ENCODE peak calls at places on chromosomes 1 and 21, in four cellular contexts. N is HepG2, V is K562, W is GM12878. O is an unnamed sample.

GRCh38 chr1:39819091-39819812 is 30.6 kb upstream of the BMP8B start:
- DNase-seq in N (no peak), W (no peak), V (no peak), O (no peak)

GRCh38 chr21:36079010-36079649 is 9.3 kb downstream of the CBR1 start:
- DNase-seq in N (no peak), W (no peak), V (peak; percentile 36), O (no peak)

GRCh38 chr1:64229307-64229706 is 25.9 kb downstream of the UBE2U start:
- DNase-seq in V (no peak), W (no peak), N (no peak), O (no peak)

GRCh38 chr1:238916828-238917227 is 469.5 kb upstream of the CHRM3 start:
- DNase-seq in V (no peak), W (no peak), N (no peak), O (no peak)

GRCh38 chr1:209641216-209642181 is 10.7 kb downstream of the LAMB3 start:
- DNase-seq in N (no peak), V (no peak), W (no peak), O (no peak)

GRCh38 chr1:217018648-217019047 is 295.4 kb upstream of the ESRRG start:
- DNase-seq in N (no peak), W (no peak), V (no peak), O (no peak)

GRCh38 chr1:159009704-159010361 is at the start of gene IFI16:
- DNase-seq in N (no peak), V (no peak), W (peak; percentile 87), O (no peak)

GRCh38 chr1:105027838-105028471 is 1278.3 kb downstream of the AMY1C start:
- DNase-seq in N (no peak), V (no peak), W (no peak), O (peak; percentile 45)

GRCh38 chr1:188986751-188987417 is 1490.8 kb downstream of the BRINP3 start:
- DNase-seq in W (no peak), V (no peak), N (no peak), O (no peak)

GRCh38 chr1:81801834-81802531 is 1.2 kb downstream of the ADGRL2 start:
- DNase-seq in V (no peak), N (no peak), W (no peak), O (peak; percentile 64)

GRCh38 chr21:44300262-44300959 is 558 bp downstream of the PFKL start:
- DNase-seq in V (peak; percentile 97), N (peak; percentile 29), W (no peak), O (no peak)

GRCh38 chr1:109537450-109538178 is 2.1 kb upstream of the GPR61 start:
- DNase-seq in V (no peak), W (no peak), N (no peak), O (no peak)

GRCh38 chr1:226990133-226990716 is 50.1 kb downstream of the COQ8A start:
- DNase-seq in W (no peak), V (no peak), N (peak; percentile 28), O (no peak)
- TF ChIP-seq CBX5 in W (no peak), V (no peak), N (no peak), O (no peak)

GRCh38 chr1:67390041-67390887 is 39.9 kb downstream of the SERBP1 start:
- DNase-seq in V (no peak), W (no peak), N (no peak), O (no peak)
- TF ChIP-seq RAD21 in V (no peak), W (no peak), N (no peak), O (no peak)

DNA sequence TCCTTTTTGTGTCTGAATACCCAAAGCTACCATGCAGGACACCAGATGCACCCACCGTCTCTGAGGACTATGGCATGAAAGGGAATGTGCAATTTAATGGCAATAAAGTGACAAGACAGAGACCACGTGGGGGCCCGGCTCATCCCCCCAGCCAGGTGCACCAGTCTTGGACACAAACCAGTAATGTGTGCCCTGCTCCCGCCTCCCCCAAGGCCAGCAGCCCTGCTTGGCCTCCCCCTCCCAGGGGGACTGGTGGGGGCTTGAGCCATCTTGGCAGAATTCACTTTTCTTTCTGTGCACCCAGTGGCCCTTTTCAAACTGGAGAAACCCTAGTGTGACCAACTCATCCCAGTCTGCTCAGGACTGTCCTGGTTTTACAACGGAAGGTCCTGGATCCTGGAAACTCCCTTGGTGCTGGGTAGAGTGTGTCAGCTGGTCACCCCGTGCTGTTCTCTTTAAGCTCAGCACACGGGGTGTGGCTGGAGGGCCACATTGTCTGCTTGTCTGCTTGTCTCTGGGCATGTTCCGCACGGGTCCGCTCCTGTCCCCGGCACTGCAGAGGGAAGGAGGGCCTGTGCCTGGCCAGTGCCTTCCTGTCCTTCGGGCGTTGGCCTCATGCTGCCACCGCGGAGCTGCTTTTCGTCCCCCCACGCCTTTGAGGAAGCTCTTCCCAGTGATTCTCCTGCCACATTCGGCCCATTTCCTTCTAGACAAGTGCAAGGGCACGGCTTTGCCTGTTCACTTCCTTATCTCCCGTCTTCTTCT is 45.8 kb upstream of the TTC34 start:
- DNase-seq in W (no peak), N (no peak), V (no peak), O (no peak)
- TF ChIP-seq CBX5 in W (no peak), N (no peak), V (no peak), O (no peak)

DNA sequence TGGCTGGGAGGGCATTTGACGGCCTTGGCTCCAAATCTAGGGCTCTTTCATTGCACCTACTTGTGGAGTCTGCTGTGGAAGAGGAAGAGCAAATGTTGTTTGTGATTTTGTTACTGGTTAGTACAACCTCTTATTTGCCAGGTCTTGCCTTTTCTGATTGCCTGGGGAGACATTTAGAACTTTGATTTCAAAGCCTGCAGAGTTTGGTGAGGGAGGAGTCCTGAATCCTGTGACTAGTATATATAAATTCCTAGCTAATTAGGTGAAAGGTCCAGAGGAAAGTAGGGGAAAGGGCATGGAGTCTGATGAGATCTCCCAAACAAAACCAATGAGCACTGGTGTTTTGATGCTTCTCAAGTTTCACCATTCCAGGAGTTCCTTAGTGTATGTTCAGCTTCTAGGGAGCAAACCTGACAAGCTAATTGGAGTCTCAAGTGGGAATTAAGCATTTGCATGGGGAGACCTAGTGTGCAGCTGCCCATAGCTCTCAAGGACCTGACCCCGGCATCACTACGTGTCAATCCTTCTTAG is 5.1 kb upstream of the HMGCS2 start:
- DNase-seq in W (no peak), N (no peak), V (no peak), O (no peak)
- TF ChIP-seq RAD21 in W (no peak), N (no peak), V (no peak), O (no peak)

DNA sequence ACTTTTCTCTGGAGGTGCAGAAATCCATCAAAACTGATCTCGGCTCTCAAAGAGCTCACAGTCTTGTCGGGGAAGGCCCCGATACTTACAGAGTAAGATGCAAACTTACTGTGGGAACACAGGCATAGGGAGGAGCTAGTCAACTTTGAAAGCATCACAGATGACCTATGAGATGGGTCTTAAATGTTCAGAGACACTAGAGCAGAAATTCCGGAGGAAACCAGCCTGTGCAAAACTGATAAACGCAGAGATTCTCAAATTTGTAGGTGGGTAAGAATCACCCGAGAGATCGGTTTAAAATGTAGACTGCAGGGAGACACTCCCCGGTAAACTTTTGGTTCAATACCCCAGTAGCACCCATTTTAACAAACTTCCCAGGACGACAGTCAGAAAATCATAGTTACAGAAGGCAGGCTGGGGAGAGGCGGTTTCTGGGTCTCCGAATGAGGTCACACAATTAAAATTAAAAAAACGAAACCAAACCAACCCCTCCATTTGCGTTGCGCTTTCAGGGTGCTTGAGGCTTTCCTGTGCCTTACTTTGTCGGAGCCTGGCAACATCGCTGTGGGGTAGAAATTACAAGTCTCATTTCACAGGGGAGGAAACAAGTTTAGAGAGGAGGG is 759 bp upstream of the THRAP3 start:
- DNase-seq in W (peak; percentile 39), N (no peak), V (peak; percentile 39), O (no peak)
- TF ChIP-seq CBX5 in W (no peak), N (no peak), V (no peak), O (no peak)

DNA sequence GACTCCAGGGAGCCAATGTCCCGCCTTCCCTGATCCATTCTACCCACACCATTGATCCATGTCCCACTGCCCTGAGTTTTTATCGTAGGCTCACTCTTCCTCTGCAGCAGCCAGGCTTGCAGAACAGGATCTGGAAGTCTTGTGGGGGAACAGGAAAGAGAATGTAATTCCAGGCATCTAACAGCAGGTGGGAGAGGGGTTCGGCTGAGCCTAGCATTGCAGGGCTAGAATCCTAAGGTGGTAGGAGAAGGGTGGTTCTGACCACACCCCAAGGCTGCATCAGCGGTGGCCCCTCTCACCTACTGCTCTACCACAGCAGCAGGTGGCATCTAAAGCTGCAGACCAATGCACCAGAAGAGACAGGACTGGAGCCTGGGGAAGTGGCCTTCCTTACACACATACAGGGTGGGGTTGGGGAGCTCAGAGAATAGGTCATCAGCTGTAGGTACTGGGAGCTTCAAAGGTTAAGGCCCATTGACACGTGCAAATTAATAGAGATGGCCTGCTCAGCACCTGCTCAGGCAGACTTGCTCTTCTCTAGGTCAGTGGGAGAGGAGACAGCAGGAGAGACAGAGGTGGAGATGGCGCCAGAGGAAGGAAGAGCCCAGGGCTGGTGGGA is 20.5 kb downstream of the KNCN start:
- DNase-seq in W (no peak), N (no peak), V (no peak), O (no peak)
- TF ChIP-seq RAD21 in W (no peak), N (no peak), V (peak; percentile 29), O (peak; percentile 41)